ENCODE peak calls at places on chromosomes 3 and 15, in seven cellular contexts. One of them, this sample, is unnamed.
A peak's percentile ranks its signal among the peaks of the same experiment; 100 is the strongest.

GRCh38 chr3:134030801-134031619 is 1.3 kb upstream of the SLCO2A1 start:
- DNase-seq in H1: no peak
- DNase-seq in HCT116: no peak
- DNase-seq in K562: no peak
- DNase-seq in IMR-90: no peak
- DNase-seq in SK-N-SH: no peak
- DNase-seq in GM12878: no peak
- DNase-seq in this sample: no peak

GRCh38 chr3:3783155-3783554 is 16.1 kb upstream of the LRRN1 start:
- DNase-seq in GM12878: no peak
- DNase-seq in IMR-90: no peak
- DNase-seq in HCT116: no peak
- DNase-seq in K562: no peak
- DNase-seq in H1: no peak
- DNase-seq in SK-N-SH: peak; percentile 61
- DNase-seq in this sample: no peak

GRCh38 chr3:157311633-157312365 is 124.9 kb upstream of the PTX3 start:
- DNase-seq in K562: no peak
- DNase-seq in H1: no peak
- DNase-seq in SK-N-SH: no peak
- DNase-seq in HCT116: no peak
- DNase-seq in IMR-90: peak; percentile 94
- DNase-seq in GM12878: no peak
- DNase-seq in this sample: no peak

GRCh38 chr3:152617609-152618008 is 217.3 kb upstream of the P2RY1 start:
- DNase-seq in GM12878: no peak
- DNase-seq in SK-N-SH: no peak
- DNase-seq in K562: no peak
- DNase-seq in H1: no peak
- DNase-seq in IMR-90: no peak
- DNase-seq in HCT116: no peak
- DNase-seq in this sample: no peak

GRCh38 chr15:81377871-81378270 is 3.9 kb upstream of the TMC3 start:
- DNase-seq in IMR-90: no peak
- DNase-seq in GM12878: no peak
- DNase-seq in SK-N-SH: no peak
- DNase-seq in HCT116: no peak
- DNase-seq in H1: no peak
- DNase-seq in K562: no peak
- DNase-seq in this sample: no peak

GRCh38 chr3:62201438-62202035 is 171.8 kb downstream of the FEZF2 start:
- DNase-seq in K562: peak; percentile 13
- DNase-seq in IMR-90: peak; percentile 51
- DNase-seq in HCT116: peak; percentile 16
- DNase-seq in GM12878: no peak
- DNase-seq in H1: no peak
- DNase-seq in SK-N-SH: peak; percentile 65
- DNase-seq in this sample: peak; percentile 16

GRCh38 chr3:155704771-155705559 is 39.9 kb downstream of the PLCH1 start:
- DNase-seq in K562: no peak
- DNase-seq in SK-N-SH: no peak
- DNase-seq in H1: no peak
- DNase-seq in GM12878: no peak
- DNase-seq in HCT116: no peak
- DNase-seq in IMR-90: peak; percentile 14
- DNase-seq in this sample: no peak

GRCh38 chr3:5692446-5692845 is 504.9 kb downstream of the EDEM1 start:
- DNase-seq in K562: no peak
- DNase-seq in GM12878: no peak
- DNase-seq in SK-N-SH: no peak
- DNase-seq in IMR-90: no peak
- DNase-seq in HCT116: no peak
- DNase-seq in H1: no peak
- DNase-seq in this sample: no peak

GRCh38 chr3:39808467-39809180 is 785 bp upstream of the MYRIP start:
- DNase-seq in H1: no peak
- DNase-seq in GM12878: no peak
- DNase-seq in IMR-90: no peak
- DNase-seq in HCT116: no peak
- DNase-seq in SK-N-SH: peak; percentile 40
- DNase-seq in K562: no peak
- DNase-seq in this sample: no peak

GRCh38 chr15:74725241-74725774 is at the start of gene CYP1A1:
- DNase-seq in H1: no peak
- DNase-seq in HCT116: no peak
- DNase-seq in K562: no peak
- DNase-seq in IMR-90: no peak
- DNase-seq in GM12878: no peak
- DNase-seq in SK-N-SH: peak; percentile 69
- DNase-seq in this sample: no peak

GRCh38 chr3:130948929-130949328 is 55.0 kb downstream of the ATP2C1 start:
- DNase-seq in IMR-90: no peak
- DNase-seq in SK-N-SH: no peak
- DNase-seq in GM12878: no peak
- DNase-seq in K562: no peak
- DNase-seq in HCT116: no peak
- DNase-seq in H1: no peak
- DNase-seq in this sample: no peak

GRCh38 chr3:30492581-30493192 is 113.7 kb upstream of the TGFBR2 start:
- DNase-seq in K562: no peak
- DNase-seq in H1: no peak
- DNase-seq in HCT116: no peak
- DNase-seq in SK-N-SH: no peak
- DNase-seq in GM12878: no peak
- DNase-seq in IMR-90: peak; percentile 40
- DNase-seq in this sample: no peak

GRCh38 chr15:22952826-22953579 is 27.2 kb downstream of the CYFIP1 start:
- DNase-seq in SK-N-SH: no peak
- DNase-seq in HCT116: no peak
- DNase-seq in K562: no peak
- DNase-seq in GM12878: no peak
- DNase-seq in IMR-90: no peak
- DNase-seq in H1: peak; percentile 27
- DNase-seq in this sample: no peak

GRCh38 chr3:71245052-71245488 is 338.5 kb downstream of the FOXP1 start:
- DNase-seq in SK-N-SH: no peak
- DNase-seq in H1: no peak
- DNase-seq in HCT116: no peak
- DNase-seq in IMR-90: peak; percentile 83
- DNase-seq in K562: no peak
- DNase-seq in GM12878: no peak
- DNase-seq in this sample: no peak

GRCh38 chr15:95266481-95267061 is 1035.2 kb downstream of the MCTP2 start:
- DNase-seq in HCT116: no peak
- DNase-seq in SK-N-SH: no peak
- DNase-seq in IMR-90: peak; percentile 45
- DNase-seq in K562: no peak
- DNase-seq in H1: no peak
- DNase-seq in GM12878: no peak
- DNase-seq in this sample: no peak

DNA sequence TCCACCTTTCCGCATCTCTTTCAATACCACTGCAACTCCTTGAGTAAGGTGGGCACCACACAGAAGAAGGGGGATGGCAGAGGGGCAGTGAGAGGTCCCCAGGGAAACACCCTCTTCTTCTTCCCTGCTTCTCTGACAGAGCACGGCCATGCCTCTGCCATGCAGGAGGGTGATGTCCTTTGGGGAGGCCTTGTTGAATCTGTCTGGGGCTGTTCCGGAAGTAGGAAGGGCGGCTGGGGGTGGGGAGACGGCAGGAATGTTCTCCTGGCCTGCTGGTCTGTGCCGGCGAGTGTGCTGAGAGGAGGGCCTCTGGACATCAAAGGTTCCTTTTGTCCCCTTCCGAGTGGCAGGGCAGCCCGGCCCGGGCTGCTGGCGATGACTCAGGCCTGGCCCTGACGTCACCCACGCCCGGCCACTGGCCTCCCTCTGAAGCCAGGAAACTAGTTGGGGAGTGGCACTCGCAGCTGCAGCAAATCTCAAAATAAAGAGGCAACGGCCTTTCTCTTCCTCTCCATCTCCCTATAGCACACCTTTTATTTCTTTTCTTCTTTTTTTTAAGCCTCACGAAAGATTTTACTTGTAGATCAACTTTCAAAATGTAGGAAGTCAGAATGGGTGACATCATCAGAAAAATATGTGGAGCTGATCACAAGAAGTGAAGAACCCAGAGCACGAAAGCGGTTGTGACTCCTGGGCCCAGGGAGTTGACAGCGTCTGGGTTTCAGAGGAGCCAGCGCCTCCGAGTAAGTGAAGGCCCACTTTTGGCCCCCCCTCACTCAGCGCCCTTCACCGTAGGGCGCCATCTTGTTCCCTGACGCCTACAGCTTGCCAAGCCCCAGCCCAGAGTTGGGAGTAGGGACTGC is at the start of gene ZBTB38:
- DNase-seq in IMR-90: peak; percentile 97
- DNase-seq in H1: peak; percentile 73
- DNase-seq in GM12878: no peak
- DNase-seq in HCT116: peak; percentile 95
- DNase-seq in K562: peak; percentile 90
- DNase-seq in SK-N-SH: peak; percentile 16
- DNase-seq in this sample: peak; percentile 95
- TF ChIP-seq RAD21 in IMR-90: no peak
- TF ChIP-seq RAD21 in H1: no peak
- TF ChIP-seq RAD21 in GM12878: no peak
- TF ChIP-seq RAD21 in HCT116: no peak
- TF ChIP-seq RAD21 in K562: peak; percentile 10
- TF ChIP-seq RAD21 in SK-N-SH: no peak
- TF ChIP-seq RAD21 in this sample: peak; percentile 12

GRCh38 chr15:40410476-40410875 is 4.9 kb downstream of the IVD start:
- DNase-seq in H1: no peak
- DNase-seq in HCT116: no peak
- DNase-seq in SK-N-SH: no peak
- DNase-seq in GM12878: no peak
- DNase-seq in IMR-90: no peak
- DNase-seq in K562: no peak
- DNase-seq in this sample: no peak
- TF ChIP-seq RAD21 in H1: no peak
- TF ChIP-seq RAD21 in HCT116: no peak
- TF ChIP-seq RAD21 in SK-N-SH: no peak
- TF ChIP-seq RAD21 in GM12878: no peak
- TF ChIP-seq RAD21 in IMR-90: no peak
- TF ChIP-seq RAD21 in K562: no peak
- TF ChIP-seq RAD21 in this sample: no peak

DNA sequence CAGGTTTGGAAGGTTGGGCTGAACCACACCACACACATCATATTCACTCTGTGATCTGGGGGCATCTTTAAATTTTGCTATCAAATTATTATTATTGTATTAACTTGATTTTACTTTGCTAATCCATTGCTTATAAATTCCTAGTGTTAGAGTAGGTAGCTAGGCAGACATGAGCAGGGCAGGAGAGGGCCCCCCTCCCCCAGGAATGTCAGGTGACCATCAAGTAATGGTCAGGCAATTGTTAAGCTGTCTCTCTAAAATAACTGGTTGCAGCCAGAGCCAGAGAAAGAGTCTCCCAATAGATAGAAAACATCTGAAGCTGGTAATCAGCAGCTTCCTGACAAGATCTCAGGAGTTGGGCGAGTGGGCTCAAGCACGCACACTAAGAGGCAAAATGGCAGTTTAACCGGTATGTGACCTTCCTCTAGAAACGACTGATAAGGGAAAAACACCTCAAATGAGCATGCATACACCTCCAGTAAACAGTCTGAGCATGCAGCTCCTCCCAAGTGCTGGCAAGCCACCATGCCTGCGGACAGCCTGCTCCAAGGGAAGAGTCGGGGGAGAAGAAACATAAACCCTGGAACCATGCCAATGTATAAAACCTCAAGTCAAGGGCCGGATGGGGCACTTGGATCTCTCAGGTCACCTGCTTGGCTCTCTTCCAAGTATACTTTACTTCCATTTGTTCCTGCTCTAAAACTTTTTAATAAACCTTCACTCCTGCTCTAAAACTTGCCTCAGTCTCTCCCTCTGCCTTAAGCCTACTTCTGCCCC is 3.1 kb upstream of the CXCR6 start:
- DNase-seq in K562: no peak
- DNase-seq in IMR-90: no peak
- DNase-seq in GM12878: no peak
- DNase-seq in H1: no peak
- DNase-seq in SK-N-SH: no peak
- DNase-seq in HCT116: no peak
- DNase-seq in this sample: no peak
- TF ChIP-seq RAD21 in K562: no peak
- TF ChIP-seq RAD21 in IMR-90: no peak
- TF ChIP-seq RAD21 in GM12878: no peak
- TF ChIP-seq RAD21 in H1: no peak
- TF ChIP-seq RAD21 in SK-N-SH: no peak
- TF ChIP-seq RAD21 in HCT116: no peak
- TF ChIP-seq RAD21 in this sample: no peak

GRCh38 chr15:91182096-91182495 is 82.0 kb downstream of the SV2B start:
- DNase-seq in GM12878: no peak
- DNase-seq in SK-N-SH: no peak
- DNase-seq in HCT116: no peak
- DNase-seq in K562: no peak
- DNase-seq in H1: no peak
- DNase-seq in IMR-90: no peak
- DNase-seq in this sample: no peak

GRCh38 chr15:91184441-91184840 is 84.4 kb downstream of the SV2B start:
- DNase-seq in IMR-90: no peak
- DNase-seq in GM12878: no peak
- DNase-seq in SK-N-SH: no peak
- DNase-seq in H1: no peak
- DNase-seq in K562: no peak
- DNase-seq in HCT116: no peak
- DNase-seq in this sample: no peak

GRCh38 chr15:91183630-91184029 is 83.6 kb downstream of the SV2B start:
- DNase-seq in IMR-90: no peak
- DNase-seq in H1: no peak
- DNase-seq in HCT116: no peak
- DNase-seq in SK-N-SH: no peak
- DNase-seq in K562: no peak
- DNase-seq in GM12878: no peak
- DNase-seq in this sample: no peak

GRCh38 chr15:91192285-91193058 is 92.4 kb downstream of the SV2B start:
- DNase-seq in HCT116: no peak
- DNase-seq in IMR-90: no peak
- DNase-seq in K562: no peak
- DNase-seq in SK-N-SH: no peak
- DNase-seq in GM12878: no peak
- DNase-seq in H1: no peak
- DNase-seq in this sample: no peak

DNA sequence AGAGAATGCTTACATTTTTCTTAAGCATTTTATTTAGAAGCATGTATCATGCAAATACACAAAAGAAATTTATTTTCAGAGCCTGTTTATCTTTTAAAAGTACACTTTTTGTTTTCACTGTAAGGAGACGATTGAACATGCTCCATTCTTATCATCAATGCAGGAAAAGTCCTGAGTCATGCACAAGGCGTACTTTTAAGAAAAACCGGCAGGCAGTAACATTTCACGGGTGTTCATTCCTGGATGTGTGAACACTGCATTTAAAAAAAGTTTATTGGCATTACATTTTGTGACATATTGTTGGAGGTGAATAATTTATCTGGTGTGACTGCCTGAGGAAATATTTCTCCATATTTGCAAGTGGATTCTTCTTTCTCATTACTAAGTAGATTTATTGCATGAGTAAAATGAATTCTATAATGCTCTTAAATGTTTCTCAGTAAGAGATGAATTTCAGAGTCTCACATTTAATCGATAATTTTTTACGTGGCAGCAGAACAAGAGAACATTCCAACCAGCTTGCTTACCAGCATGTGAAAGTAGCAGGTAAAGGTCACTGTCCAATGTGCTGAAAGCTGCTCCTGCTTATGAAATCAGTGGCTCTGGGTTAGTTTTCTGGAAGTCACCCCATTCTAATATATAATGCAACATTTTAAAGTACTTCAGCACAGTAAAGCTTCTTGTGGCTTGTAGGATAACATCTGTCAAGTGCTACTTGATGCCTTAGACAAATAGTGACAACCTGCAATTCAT is 87.0 kb downstream of the SV2B start:
- DNase-seq in SK-N-SH: no peak
- DNase-seq in H1: no peak
- DNase-seq in GM12878: no peak
- DNase-seq in HCT116: no peak
- DNase-seq in IMR-90: peak; percentile 26
- DNase-seq in K562: no peak
- DNase-seq in this sample: no peak
- TF ChIP-seq RAD21 in SK-N-SH: no peak
- TF ChIP-seq RAD21 in H1: no peak
- TF ChIP-seq RAD21 in GM12878: no peak
- TF ChIP-seq RAD21 in HCT116: no peak
- TF ChIP-seq RAD21 in IMR-90: no peak
- TF ChIP-seq RAD21 in K562: no peak
- TF ChIP-seq RAD21 in this sample: no peak

This sample was measured in A549.